ENCODE peak calls at places on chromosomes 1 and 21, in four cellular contexts. C, U, Z and O are unnamed samples.

GRCh38 chr1:39711359-39712340 is 20.4 kb upstream of the HPCAL4 start:
- DNase-seq in C (no peak), Z (no peak), U (no peak), O (no peak)

GRCh38 chr1:18901952-18902522 is 318 bp downstream of the ALDH4A1 start:
- DNase-seq in C (peak; percentile 37), Z (no peak), U (no peak), O (peak; percentile 19)

GRCh38 chr1:13956386-13956785 is 256.4 kb downstream of the PRDM2 start:
- DNase-seq in U (no peak), Z (no peak), C (no peak), O (no peak)

GRCh38 chr1:109274533-109275476 is 8.1 kb downstream of the PSRC1 start:
- DNase-seq in U (no peak), Z (peak; percentile 89), C (no peak), O (no peak)

GRCh38 chr1:56160916-56161315 is 418.4 kb downstream of the PLPP3 start:
- DNase-seq in U (no peak), C (no peak), Z (no peak), O (no peak)

GRCh38 chr1:51643362-51643761 is 26.5 kb downstream of the OSBPL9 start:
- DNase-seq in U (no peak), C (no peak), Z (no peak), O (no peak)

GRCh38 chr1:115456441-115456961 is 118.5 kb upstream of the NGF start:
- DNase-seq in C (no peak), Z (no peak), U (no peak), O (no peak)

GRCh38 chr1:198575715-198576641 is 35.5 kb upstream of the ATP6V1G3 start:
- DNase-seq in C (no peak), Z (no peak), U (no peak), O (peak; percentile 9)

GRCh38 chr1:201937624-201938212 is 8.6 kb downstream of the LMOD1 start:
- DNase-seq in Z (no peak), C (no peak), U (no peak), O (no peak)

GRCh38 chr1:202014915-202015676 is 4.7 kb downstream of the ELF3 start:
- DNase-seq in C (no peak), Z (no peak), U (no peak), O (no peak)

GRCh38 chr21:33196956-33197374 is 32.8 kb upstream of the IFNAR2 start:
- DNase-seq in C (peak; percentile 61), U (no peak), Z (peak; percentile 75), O (peak; percentile 69)

GRCh38 chr1:160781914-160782689 is 13.9 kb upstream of the LY9 start:
- DNase-seq in U (no peak), Z (no peak), C (no peak), O (peak; percentile 88)

GRCh38 chr1:113783254-113784103 is 24.2 kb upstream of the PHTF1 start:
- DNase-seq in C (no peak), U (no peak), Z (no peak), O (peak; percentile 61)

GRCh38 chr1:160768295-160768657 is 27.7 kb upstream of the LY9 start:
- DNase-seq in Z (peak; percentile 73), C (peak; percentile 82), U (no peak), O (peak; percentile 93)

GRCh38 chr1:197944485-197944884 is 27.3 kb downstream of the LHX9 start:
- DNase-seq in U (no peak), Z (no peak), C (no peak), O (no peak)

GRCh38 chr1:53016705-53017104 is 45.3 kb upstream of the PODN start:
- DNase-seq in C (no peak), Z (no peak), U (no peak), O (no peak)

GRCh38 chr1:46528297-46528955 is 23.0 kb downstream of the KNCN start:
- DNase-seq in C (no peak), Z (no peak), U (no peak), O (no peak)

GRCh38 chr1:111963985-111964738 is 25.3 kb downstream of the KCND3 start:
- DNase-seq in U (no peak), Z (no peak), C (no peak), O (no peak)

GRCh38 chr1:188027613-188028012 is 1198.9 kb downstream of the PLA2G4A start:
- DNase-seq in C (no peak), U (no peak), Z (no peak), O (peak; percentile 62)

GRCh38 chr1:63073530-63074306 is 248.6 kb upstream of the FOXD3 start:
- DNase-seq in U (no peak), Z (no peak), C (no peak), O (no peak)

GRCh38 chr1:201354901-201355295 is 22.6 kb downstream of the TNNT2 start:
- DNase-seq in U (no peak), Z (peak; percentile 58), C (no peak), O (no peak)

GRCh38 chr21:45719177-45719802 is 75.8 kb downstream of the PCBP3 start:
- DNase-seq in Z (no peak), U (no peak), C (no peak), O (peak; percentile 9)

GRCh38 chr1:56065729-56066128 is 513.6 kb downstream of the PLPP3 start:
- DNase-seq in U (no peak), Z (no peak), C (no peak), O (no peak)

GRCh38 chr1:41662656-41663437 is 178.4 kb upstream of the EDN2 start:
- DNase-seq in Z (peak; percentile 79), C (no peak), U (no peak), O (peak; percentile 55)

GRCh38 chr1:50615036-50615750 is 191.9 kb upstream of the DMRTA2 start:
- DNase-seq in Z (no peak), U (no peak), C (no peak), O (no peak)

GRCh38 chr1:50622259-50622658 is 199.0 kb upstream of the DMRTA2 start:
- DNase-seq in C (no peak), U (no peak), Z (no peak), O (no peak)

DNA sequence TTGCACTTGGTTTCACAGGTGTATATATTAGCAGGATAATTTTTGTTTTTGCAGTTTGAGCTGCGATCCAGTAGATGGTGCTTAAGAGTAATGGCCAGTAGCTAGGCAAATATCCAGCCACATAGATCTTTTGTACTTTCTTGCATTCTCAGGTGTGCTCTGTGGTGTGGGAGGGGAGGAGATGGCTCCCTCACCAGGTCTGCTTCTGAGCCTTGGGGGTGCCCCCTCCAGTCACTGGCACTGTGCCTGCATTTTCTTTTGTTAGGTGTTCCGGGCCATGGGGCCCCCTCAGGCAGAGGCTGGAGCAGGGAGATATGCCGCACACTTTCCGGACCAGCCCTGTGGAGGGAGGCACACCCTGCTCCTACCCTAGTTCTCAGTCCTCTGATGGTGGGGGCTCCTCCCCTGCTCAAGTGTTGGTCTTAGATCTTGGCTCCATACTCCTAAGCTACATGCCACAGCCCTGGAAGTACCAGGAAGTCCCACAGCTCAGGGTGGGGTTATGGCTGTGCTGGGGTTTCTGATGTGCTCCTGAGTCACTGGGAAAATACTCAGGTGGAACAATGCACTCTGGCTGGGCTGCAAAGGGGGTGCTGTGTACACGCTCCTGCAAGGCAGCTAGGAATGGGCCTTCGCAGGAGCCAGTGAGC is 197.6 kb upstream of the DMRTA2 start:
- DNase-seq in Z (peak; percentile 89), C (no peak), U (no peak), O (no peak)
- TF ChIP-seq CTCF in Z (peak; percentile 40), C (no peak), U (peak; percentile 49), O (peak; percentile 9)

GRCh38 chr1:195897072-195897471 is 711.2 kb downstream of the KCNT2 start:
- DNase-seq in Z (no peak), U (no peak), C (no peak), O (no peak)
- TF ChIP-seq CTCF in Z (no peak), U (peak; percentile 9), C (no peak), O (no peak)

GRCh38 chr1:94926365-94926914 is 470 bp downstream of the CNN3 start:
- DNase-seq in U (no peak), C (peak; percentile 35), Z (peak; percentile 82), O (no peak)
- TF ChIP-seq CTCF in U (peak; percentile 14), C (no peak), Z (peak; percentile 51), O (no peak)

GRCh38 chr1:58190614-58191013 is 355.9 kb downstream of the OMA1 start:
- DNase-seq in C (no peak), Z (no peak), U (no peak), O (no peak)

DNA sequence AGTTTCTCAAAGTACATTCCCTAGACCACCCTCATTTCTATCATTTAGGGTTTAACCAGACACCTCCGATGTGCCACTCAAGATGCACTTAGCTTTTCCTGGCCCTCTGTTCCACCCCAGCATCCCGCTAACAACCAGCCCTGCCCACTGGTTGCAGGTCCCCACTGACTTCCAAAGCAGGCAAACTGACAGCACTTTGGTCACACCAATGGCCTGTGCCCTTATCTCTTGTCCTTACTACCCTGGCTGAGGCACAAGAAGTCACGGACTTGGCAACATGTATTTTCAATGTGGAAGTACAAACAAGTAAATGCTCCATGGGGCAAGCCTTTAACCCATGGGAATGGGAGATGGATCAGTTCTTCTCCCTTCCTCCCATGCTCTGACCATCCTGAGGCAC is 357.1 kb downstream of the OMA1 start:
- DNase-seq in C (no peak), Z (no peak), U (no peak), O (no peak)
- TF ChIP-seq CTCF in C (no peak), Z (no peak), U (no peak), O (no peak)

GRCh38 chr1:226687476-226687875 is 51.6 kb downstream of the ITPKB start:
- DNase-seq in C (peak; percentile 56), Z (no peak), U (no peak), O (no peak)
- TF ChIP-seq CTCF in C (peak; percentile 45), Z (no peak), U (peak; percentile 15), O (peak; percentile 30)

GRCh38 chr1:8412183-8412831 is 94.4 kb downstream of the SLC45A1 start:
- DNase-seq in U (no peak), Z (no peak), C (no peak), O (no peak)
- TF ChIP-seq CTCF in U (no peak), Z (peak; percentile 17), C (no peak), O (no peak)

GRCh38 chr1:152451254-152451653 is 37.2 kb upstream of the CRNN start:
- DNase-seq in Z (no peak), C (no peak), U (no peak), O (no peak)
- TF ChIP-seq CTCF in Z (no peak), C (no peak), U (peak; percentile 17), O (no peak)

GRCh38 chr21:26091480-26092018 is 79.0 kb downstream of the APP start:
- DNase-seq in Z (no peak), C (no peak), U (no peak), O (no peak)
- TF ChIP-seq CTCF in Z (no peak), C (no peak), U (no peak), O (no peak)